ENCODE peak calls at places on chromosomes 7 and 10, in five cellular contexts. One of them, this sample, is unnamed.

GRCh38 chr10:79490400-79491081 is 21.8 kb upstream of the EIF5AL1 start:
- DNase-seq in LoVo: no peak
- DNase-seq in hepatocyte: peak
- DNase-seq in NCI-H2171: no peak
- DNase-seq in fibroblast of mammary gland: peak
- DNase-seq in this sample: peak

GRCh38 chr10:46541735-46542566 is 14.5 kb downstream of the GPRIN2 start:
- DNase-seq in LoVo: no peak
- DNase-seq in hepatocyte: no peak
- DNase-seq in NCI-H2171: no peak
- DNase-seq in fibroblast of mammary gland: no peak
- DNase-seq in this sample: no peak

GRCh38 chr10:61283489-61284221 is 169.5 kb downstream of the TMEM26 start:
- DNase-seq in LoVo: no peak
- DNase-seq in hepatocyte: no peak
- DNase-seq in NCI-H2171: no peak
- DNase-seq in fibroblast of mammary gland: peak
- DNase-seq in this sample: no peak

GRCh38 chr10:29859521-29860130 is 199.8 kb downstream of the JCAD start:
- DNase-seq in LoVo: no peak
- DNase-seq in hepatocyte: no peak
- DNase-seq in NCI-H2171: no peak
- DNase-seq in fibroblast of mammary gland: peak
- DNase-seq in this sample: peak

GRCh38 chr7:7178906-7179305 is 3.4 kb upstream of the C1GALT1 start:
- DNase-seq in LoVo: peak
- DNase-seq in hepatocyte: no peak
- DNase-seq in NCI-H2171: no peak
- DNase-seq in fibroblast of mammary gland: peak
- DNase-seq in this sample: peak

GRCh38 chr10:73650537-73651331 is 5.1 kb downstream of the SYNPO2L start:
- DNase-seq in LoVo: no peak
- DNase-seq in hepatocyte: no peak
- DNase-seq in NCI-H2171: no peak
- DNase-seq in fibroblast of mammary gland: peak
- DNase-seq in this sample: peak

GRCh38 chr7:44060948-44061644 is 4.3 kb downstream of the PGAM2 start:
- DNase-seq in LoVo: no peak
- DNase-seq in hepatocyte: no peak
- DNase-seq in NCI-H2171: no peak
- DNase-seq in fibroblast of mammary gland: no peak
- DNase-seq in this sample: no peak

GRCh38 chr10:125003146-125003900 is 61.4 kb downstream of the ZRANB1 start:
- DNase-seq in LoVo: no peak
- DNase-seq in hepatocyte: no peak
- DNase-seq in NCI-H2171: no peak
- DNase-seq in fibroblast of mammary gland: no peak
- DNase-seq in this sample: no peak

GRCh38 chr10:17431871-17432311 is 22.5 kb downstream of the ST8SIA6 start:
- DNase-seq in LoVo: no peak
- DNase-seq in hepatocyte: no peak
- DNase-seq in NCI-H2171: no peak
- DNase-seq in fibroblast of mammary gland: peak
- DNase-seq in this sample: peak

GRCh38 chr10:50219646-50220045 is 31.7 kb downstream of the ASAH2 start:
- DNase-seq in LoVo: no peak
- DNase-seq in hepatocyte: no peak
- DNase-seq in NCI-H2171: no peak
- DNase-seq in fibroblast of mammary gland: peak
- DNase-seq in this sample: peak

GRCh38 chr7:102331536-102332275 is 24.5 kb downstream of the SPDYE6 start:
- DNase-seq in LoVo: no peak
- DNase-seq in hepatocyte: no peak
- DNase-seq in NCI-H2171: no peak
- DNase-seq in fibroblast of mammary gland: no peak
- DNase-seq in this sample: no peak

GRCh38 chr10:58898854-58899573 is 277.4 kb upstream of the PHYHIPL start:
- DNase-seq in LoVo: no peak
- DNase-seq in hepatocyte: no peak
- DNase-seq in NCI-H2171: no peak
- DNase-seq in fibroblast of mammary gland: no peak
- DNase-seq in this sample: no peak

GRCh38 chr10:67607472-67607871 is 88.5 kb downstream of the CTNNA3 start:
- DNase-seq in LoVo: peak
- DNase-seq in hepatocyte: no peak
- DNase-seq in NCI-H2171: no peak
- DNase-seq in fibroblast of mammary gland: peak
- DNase-seq in this sample: peak

GRCh38 chr7:93228302-93228701 is 2.0 kb upstream of the HEPACAM2 start:
- DNase-seq in LoVo: peak
- DNase-seq in hepatocyte: peak
- DNase-seq in NCI-H2171: peak
- DNase-seq in fibroblast of mammary gland: peak
- DNase-seq in this sample: peak

GRCh38 chr10:46232666-46233065 is 54.1 kb upstream of the ANTXRL start:
- DNase-seq in LoVo: no peak
- DNase-seq in hepatocyte: no peak
- DNase-seq in NCI-H2171: no peak
- DNase-seq in fibroblast of mammary gland: no peak
- DNase-seq in this sample: no peak

GRCh38 chr10:35390441-35390840 is 54.1 kb downstream of the CCNY start:
- DNase-seq in LoVo: no peak
- DNase-seq in hepatocyte: no peak
- DNase-seq in NCI-H2171: no peak
- DNase-seq in fibroblast of mammary gland: no peak
- DNase-seq in this sample: no peak

GRCh38 chr10:130749911-130750310 is 561.6 kb downstream of the TCERG1L start:
- DNase-seq in LoVo: no peak
- DNase-seq in hepatocyte: no peak
- DNase-seq in NCI-H2171: no peak
- DNase-seq in fibroblast of mammary gland: no peak
- DNase-seq in this sample: no peak

GRCh38 chr7:82364048-82364447 is 79.5 kb downstream of the CACNA2D1 start:
- DNase-seq in LoVo: no peak
- DNase-seq in hepatocyte: no peak
- DNase-seq in NCI-H2171: no peak
- DNase-seq in fibroblast of mammary gland: no peak
- DNase-seq in this sample: no peak

GRCh38 chr7:44755698-44756627 is 7.3 kb downstream of the ZMIZ2 start:
- DNase-seq in LoVo: no peak
- DNase-seq in hepatocyte: no peak
- DNase-seq in NCI-H2171: no peak
- DNase-seq in fibroblast of mammary gland: no peak
- DNase-seq in this sample: no peak

GRCh38 chr10:122968698-122969097 is 11.5 kb upstream of the PSTK start:
- DNase-seq in LoVo: no peak
- DNase-seq in hepatocyte: no peak
- DNase-seq in NCI-H2171: no peak
- DNase-seq in fibroblast of mammary gland: no peak
- DNase-seq in this sample: no peak

This sample was measured in HCEC 1CT.